ENCODE peak calls at places on chromosomes 16 and 17, in seven cellular contexts. U is cardiac muscle cell, O is kidney, M is prostate gland, Q is neuronal stem cell, I is lung, N is transverse colon. S is an unnamed sample.

GRCh38 chr17:50541916-50542688 is 4.9 kb upstream of the SPATA20 start:
- DNase-seq in M (peak; percentile 89), O (peak; percentile 95), I (peak; percentile 84), N (peak; percentile 92), U (peak; percentile 87), Q (peak; percentile 92), S (peak; percentile 86)

GRCh38 chr16:55737966-55738365 is 82.2 kb downstream of the SLC6A2 start:
- DNase-seq in U (no peak), I (no peak), M (no peak), O (no peak), N (no peak), Q (no peak), S (no peak)

GRCh38 chr17:40522250-40522960 is 21.0 kb upstream of the TNS4 start:
- DNase-seq in I (no peak), U (peak; percentile 40), N (no peak), O (no peak), M (no peak), Q (no peak), S (peak; percentile 3)

GRCh38 chr16:2952679-2953078 is 11.4 kb upstream of the KREMEN2 start:
- DNase-seq in I (no peak), U (no peak), N (no peak), Q (no peak), M (peak; percentile 60), O (no peak), S (peak; percentile 58)

GRCh38 chr16:1749152-1750117 is 21.9 kb downstream of the NME3 start:
- DNase-seq in N (no peak), M (no peak), O (peak; percentile 54), Q (no peak), U (no peak), I (no peak), S (no peak)

GRCh38 chr16:59021751-59022150 is 287.6 kb upstream of the GOT2 start:
- DNase-seq in I (no peak), U (no peak), O (no peak), N (no peak), Q (no peak), M (no peak), S (no peak)

GRCh38 chr17:42818379-42818778 is 5.7 kb downstream of the BECN1 start:
- DNase-seq in N (no peak), U (peak; percentile 16), M (no peak), I (no peak), O (no peak), Q (no peak), S (no peak)

GRCh38 chr17:29115906-29116651 is 64.1 kb downstream of the MYO18A start:
- DNase-seq in M (no peak), N (no peak), Q (no peak), U (peak; percentile 38), O (no peak), I (peak; percentile 34), S (no peak)

GRCh38 chr16:50624449-50624782 is 56.7 kb downstream of the SNX20 start:
- DNase-seq in I (no peak), M (no peak), N (no peak), Q (no peak), U (no peak), O (peak; percentile 41), S (no peak)

GRCh38 chr17:76816590-76817135 is 51.5 kb upstream of the MGAT5B start:
- DNase-seq in N (peak; percentile 31), O (no peak), M (peak; percentile 10), I (no peak), Q (peak; percentile 39), U (peak; percentile 70), S (no peak)

GRCh38 chr17:38751803-38752118 is 780 bp upstream of the PSMB3 start:
- DNase-seq in Q (peak; percentile 92), N (peak; percentile 88), O (peak; percentile 95), I (peak; percentile 83), U (peak; percentile 89), M (peak; percentile 79), S (no peak)

GRCh38 chr16:55349867-55350266 is 25.9 kb downstream of the IRX6 start:
- DNase-seq in U (no peak), I (no peak), O (no peak), M (no peak), N (no peak), Q (no peak), S (no peak)

GRCh38 chr16:70399951-70400350 is 38.9 kb downstream of the ST3GAL2 start:
- DNase-seq in M (no peak), I (no peak), Q (no peak), N (no peak), U (no peak), O (no peak), S (no peak)

GRCh38 chr16:15874745-15875314 is 13.6 kb downstream of the CEP20 start:
- DNase-seq in O (no peak), I (peak; percentile 39), Q (peak; percentile 31), N (peak; percentile 53), M (peak; percentile 37), U (peak; percentile 82), S (no peak)

GRCh38 chr16:89581861-89582563 is 6.5 kb downstream of the CPNE7 start:
- DNase-seq in Q (no peak), I (peak; percentile 46), U (peak; percentile 78), N (peak; percentile 43), O (peak; percentile 92), M (peak; percentile 73), S (peak; percentile 67)

GRCh38 chr16:85557083-85557975 is 55.8 kb upstream of the GSE1 start:
- DNase-seq in Q (no peak), M (no peak), O (peak; percentile 88), U (no peak), N (peak; percentile 71), I (no peak), S (peak; percentile 74)

GRCh38 chr17:45248132-45248936 is 13.6 kb downstream of the SPATA32 start:
- DNase-seq in M (peak; percentile 51), U (no peak), N (peak; percentile 83), Q (peak; percentile 47), I (peak; percentile 59), O (peak; percentile 90), S (no peak)

GRCh38 chr17:81254955-81255717 is 16.0 kb downstream of the NDUFAF8 start:
- DNase-seq in O (peak; percentile 95), M (peak; percentile 95), Q (no peak), U (peak; percentile 83), I (peak; percentile 91), N (peak; percentile 87), S (peak; percentile 95)

GRCh38 chr17:69030145-69030544 is 30.6 kb downstream of the ABCA9 start:
- DNase-seq in O (no peak), N (no peak), M (no peak), U (no peak), I (no peak), Q (no peak), S (no peak)

GRCh38 chr17:49494937-49495841 is at the start of gene NGFR:
- DNase-seq in U (peak; percentile 38), O (peak; percentile 82), I (no peak), M (no peak), Q (peak; percentile 71), N (peak; percentile 33), S (no peak)

GRCh38 chr17:79400989-79401703 is 209.7 kb downstream of the RBFOX3 start:
- DNase-seq in O (peak; percentile 84), N (peak; percentile 72), U (peak; percentile 57), I (peak; percentile 73), M (peak; percentile 52), Q (peak; percentile 67), S (no peak)

GRCh38 chr16:10646228-10646580 is 48.5 kb downstream of the TEKT5 start:
- DNase-seq in N (no peak), U (no peak), M (no peak), O (no peak), Q (no peak), I (no peak), S (no peak)
- H3K4me3 ChIP-seq in N (no peak overlapping the region), U (no peak overlapping the region), M (no peak overlapping the region), O (no peak overlapping the region), Q (no peak overlapping the region), I (no peak overlapping the region), S (no peak overlapping the region)

GRCh38 chr16:88023366-88023765 is 72.1 kb downstream of the BANP start:
- DNase-seq in I (no peak), O (no peak), M (no peak), U (no peak), Q (no peak), N (no peak), S (no peak)

GRCh38 chr16:88023786-88024185 is 72.6 kb downstream of the BANP start:
- DNase-seq in O (no peak), N (no peak), U (no peak), Q (no peak), I (no peak), M (no peak), S (peak; percentile 51)

GRCh38 chr16:88030498-88030897 is 79.3 kb downstream of the BANP start:
- DNase-seq in O (no peak), Q (no peak), N (no peak), U (peak; percentile 13), M (no peak), I (no peak), S (no peak)

GRCh38 chr16:88022076-88023042 is 71.1 kb downstream of the BANP start:
- DNase-seq in M (no peak), Q (no peak), I (no peak), U (no peak), N (no peak), O (no peak), S (no peak)

GRCh38 chr16:88026964-88027938 is 76.0 kb downstream of the BANP start:
- DNase-seq in M (no peak), N (no peak), O (peak; percentile 52), Q (no peak), I (no peak), U (no peak), S (peak; percentile 49)
- H3K27ac ChIP-seq in M (no peak overlapping the region), N (no peak overlapping the region), O (no peak overlapping the region), Q (no peak overlapping the region), I (no peak overlapping the region), U (no peak overlapping the region), S (no peak overlapping the region)

DNA sequence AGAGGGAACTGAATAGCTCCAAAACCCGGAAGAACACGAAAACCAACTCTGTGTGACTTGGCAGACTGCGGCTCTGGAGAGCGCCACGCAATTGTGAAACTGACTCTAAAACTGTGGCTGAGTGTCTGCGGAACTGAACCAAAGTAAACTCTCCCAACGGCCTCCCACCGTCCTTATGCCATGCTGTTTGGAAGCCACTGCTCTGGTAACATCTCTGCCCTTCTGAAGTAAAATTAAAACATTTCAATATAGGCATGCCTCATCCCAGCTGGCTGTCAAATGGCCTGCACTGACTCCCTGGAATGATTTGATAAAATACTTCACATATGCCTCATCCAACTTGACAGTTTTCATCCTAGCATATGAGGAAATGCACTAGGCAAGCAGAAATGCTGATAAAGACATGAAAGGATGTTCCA is 70.2 kb downstream of the PARN start:
- DNase-seq in U (peak; percentile 55), I (peak; percentile 67), Q (no peak), M (peak; percentile 65), O (no peak), N (peak; percentile 50), S (no peak)
- H3K4me3 ChIP-seq in U (no peak overlapping the region), I (no peak overlapping the region), Q (no peak overlapping the region), M (no peak overlapping the region), O (no peak overlapping the region), N (no peak overlapping the region), S (no peak overlapping the region)

DNA sequence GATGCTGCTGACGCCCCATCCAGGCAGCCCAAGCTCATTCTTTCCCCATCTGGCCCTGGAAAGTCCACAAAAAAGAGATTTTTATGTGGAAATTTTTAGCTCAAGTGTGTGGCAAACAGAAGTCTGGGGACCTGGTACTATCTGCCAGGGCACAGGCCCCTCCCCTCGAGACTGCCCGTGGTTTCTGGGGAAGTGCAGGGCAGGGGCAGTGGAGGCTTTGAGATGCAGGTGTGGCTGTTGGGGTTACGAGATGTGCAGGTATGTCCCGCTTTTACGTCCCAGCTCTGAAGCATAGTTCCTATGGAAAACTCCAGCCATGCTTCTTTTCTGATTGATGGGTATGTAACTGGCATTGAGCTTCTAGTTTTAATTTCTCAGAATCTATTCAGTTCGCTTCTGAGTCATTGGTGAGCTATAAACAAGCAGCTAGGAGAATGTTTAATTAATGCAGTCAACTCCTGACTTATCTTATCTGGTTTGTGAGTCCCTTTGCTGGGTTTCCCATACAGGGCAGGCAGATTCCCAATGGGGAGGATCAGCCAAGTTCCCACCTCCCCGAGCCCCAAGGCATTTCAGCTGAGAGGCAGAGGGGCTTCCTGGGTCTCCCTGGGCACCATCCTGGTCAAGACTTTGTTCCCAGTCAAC is 16.2 kb downstream of the TBX4 start:
- DNase-seq in Q (no peak), M (no peak), O (peak; percentile 44), N (no peak), U (no peak), I (no peak), S (no peak)
- H3K27ac ChIP-seq in Q (no peak overlapping the region), M (no peak overlapping the region), O (no peak overlapping the region), N (no peak overlapping the region), U (no peak overlapping the region), I (peak overlapping the region; percentile 5), S (no peak overlapping the region)

S was measured in RWPE2.